ENCODE peak calls at places on chromosome 9, in seven cellular contexts. One of them, this sample, is unnamed. For H3K4me1, the result is how much of the 10 kb centered on the place peaks cover.

GRCh38 chr9:85264695-85265094 is 477.1 kb downstream of the AGTPBP1 start:
- DNase-seq in aorta: no peak
- DNase-seq in tibial nerve: no peak
- DNase-seq in neural progenitor cell: no peak
- DNase-seq in HCT116: no peak
- DNase-seq in pancreas: no peak
- DNase-seq in transverse colon: no peak
- DNase-seq in this sample: no peak

GRCh38 chr9:7554699-7555098 is 244.9 kb downstream of the DMAC1 start:
- DNase-seq in HCT116: no peak
- DNase-seq in neural progenitor cell: no peak
- DNase-seq in aorta: no peak
- DNase-seq in pancreas: no peak
- DNase-seq in tibial nerve: no peak
- DNase-seq in transverse colon: no peak
- DNase-seq in this sample: no peak

GRCh38 chr9:134239939-134240338 is 75.6 kb upstream of the RNU6ATAC start:
- DNase-seq in aorta: no peak
- DNase-seq in tibial nerve: no peak
- DNase-seq in pancreas: no peak
- DNase-seq in HCT116: no peak
- DNase-seq in neural progenitor cell: no peak
- DNase-seq in transverse colon: no peak
- DNase-seq in this sample: no peak

GRCh38 chr9:129213551-129213950 is 35.5 kb upstream of the IER5L start:
- DNase-seq in neural progenitor cell: no peak
- DNase-seq in pancreas: no peak
- DNase-seq in tibial nerve: no peak
- DNase-seq in transverse colon: no peak
- DNase-seq in aorta: no peak
- DNase-seq in HCT116: no peak
- DNase-seq in this sample: no peak

GRCh38 chr9:9924369-9924768 is 688.4 kb downstream of the PTPRD start:
- DNase-seq in pancreas: no peak
- DNase-seq in neural progenitor cell: no peak
- DNase-seq in HCT116: no peak
- DNase-seq in tibial nerve: no peak
- DNase-seq in aorta: no peak
- DNase-seq in transverse colon: no peak
- DNase-seq in this sample: no peak

GRCh38 chr9:113154471-113154870 is 3.7 kb downstream of the SLC31A2 start:
- DNase-seq in tibial nerve: no peak
- DNase-seq in HCT116: no peak
- DNase-seq in aorta: no peak
- DNase-seq in neural progenitor cell: no peak
- DNase-seq in transverse colon: no peak
- DNase-seq in pancreas: no peak
- DNase-seq in this sample: no peak

GRCh38 chr9:89619019-89619418 is 14.2 kb downstream of the GADD45G start:
- DNase-seq in HCT116: no peak
- DNase-seq in pancreas: no peak
- DNase-seq in tibial nerve: no peak
- DNase-seq in aorta: no peak
- DNase-seq in neural progenitor cell: peak
- DNase-seq in transverse colon: no peak
- DNase-seq in this sample: peak

GRCh38 chr9:126763130-126763764 is 41.6 kb upstream of the ZBTB43 start:
- DNase-seq in neural progenitor cell: no peak
- DNase-seq in pancreas: no peak
- DNase-seq in tibial nerve: no peak
- DNase-seq in HCT116: peak
- DNase-seq in aorta: no peak
- DNase-seq in transverse colon: no peak
- DNase-seq in this sample: no peak

GRCh38 chr9:23825143-23825531 is 903 bp downstream of the ELAVL2 start:
- DNase-seq in transverse colon: no peak
- DNase-seq in HCT116: no peak
- DNase-seq in neural progenitor cell: peak
- DNase-seq in pancreas: no peak
- DNase-seq in tibial nerve: no peak
- DNase-seq in aorta: no peak
- DNase-seq in this sample: no peak

GRCh38 chr9:77449177-77450092 is 198.7 kb downstream of the GNA14 start:
- DNase-seq in transverse colon: no peak
- DNase-seq in pancreas: no peak
- DNase-seq in aorta: no peak
- DNase-seq in tibial nerve: no peak
- DNase-seq in HCT116: no peak
- DNase-seq in neural progenitor cell: no peak
- DNase-seq in this sample: no peak

GRCh38 chr9:133135193-133135745 is 14.2 kb upstream of the RALGDS start:
- DNase-seq in transverse colon: peak
- DNase-seq in pancreas: peak
- DNase-seq in aorta: peak
- DNase-seq in tibial nerve: no peak
- DNase-seq in HCT116: peak
- DNase-seq in neural progenitor cell: no peak
- DNase-seq in this sample: no peak

GRCh38 chr9:77744877-77745435 is 96.8 kb upstream of the GNA14 start:
- DNase-seq in pancreas: no peak
- DNase-seq in tibial nerve: no peak
- DNase-seq in neural progenitor cell: no peak
- DNase-seq in transverse colon: no peak
- DNase-seq in HCT116: no peak
- DNase-seq in aorta: no peak
- DNase-seq in this sample: no peak

GRCh38 chr9:101176384-101176783 is 147.9 kb downstream of the PLPPR1 start:
- DNase-seq in tibial nerve: no peak
- DNase-seq in pancreas: no peak
- DNase-seq in HCT116: peak
- DNase-seq in aorta: no peak
- DNase-seq in neural progenitor cell: no peak
- DNase-seq in transverse colon: no peak
- DNase-seq in this sample: peak

GRCh38 chr9:121824651-121825480 is 173.4 kb downstream of the DAB2IP start:
- DNase-seq in aorta: peak
- DNase-seq in neural progenitor cell: no peak
- DNase-seq in tibial nerve: no peak
- DNase-seq in HCT116: no peak
- DNase-seq in pancreas: no peak
- DNase-seq in transverse colon: no peak
- DNase-seq in this sample: no peak

GRCh38 chr9:120528327-120528726 is 51.6 kb downstream of the CDK5RAP2 start:
- DNase-seq in neural progenitor cell: no peak
- DNase-seq in HCT116: no peak
- DNase-seq in tibial nerve: no peak
- DNase-seq in pancreas: no peak
- DNase-seq in transverse colon: no peak
- DNase-seq in aorta: no peak
- DNase-seq in this sample: no peak

GRCh38 chr9:121557581-121558422 is 58.2 kb upstream of the GGTA1 start:
- DNase-seq in transverse colon: peak
- DNase-seq in HCT116: no peak
- DNase-seq in pancreas: peak
- DNase-seq in neural progenitor cell: peak
- DNase-seq in aorta: peak
- DNase-seq in tibial nerve: no peak
- DNase-seq in this sample: peak

DNA sequence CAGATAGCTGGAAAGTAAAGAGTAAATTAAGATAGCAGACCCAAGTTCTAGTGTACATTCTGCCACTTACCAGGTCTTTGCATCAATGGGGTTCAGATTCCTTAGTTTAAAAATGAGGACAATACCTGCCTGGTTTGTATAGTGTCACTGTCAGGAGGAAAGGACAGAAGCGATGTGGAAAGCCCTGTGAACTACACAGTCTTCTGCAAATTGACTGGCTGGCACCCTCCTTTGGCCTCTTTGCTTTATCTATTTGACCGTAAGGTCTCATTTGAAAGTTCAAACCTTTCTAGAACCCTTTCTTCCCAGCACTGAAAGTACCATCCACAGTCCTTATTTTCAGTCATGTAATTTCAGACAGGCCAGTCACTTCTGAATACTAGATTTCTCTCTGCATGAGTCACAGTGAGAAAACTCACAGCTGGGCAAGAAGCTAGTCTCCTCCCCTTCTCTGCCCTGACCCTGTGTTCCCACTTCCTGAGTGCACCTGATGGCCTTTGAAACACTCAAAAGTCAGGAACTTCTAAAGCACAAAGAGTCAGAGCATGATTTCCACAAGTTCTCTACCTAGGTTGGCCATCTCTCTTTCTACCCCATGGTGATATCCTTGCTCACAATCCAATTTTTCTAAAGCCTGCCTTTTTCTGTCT is 91.3 kb upstream of the RASEF start:
- DNase-seq in HCT116: no peak
- DNase-seq in aorta: no peak
- DNase-seq in neural progenitor cell: no peak
- DNase-seq in tibial nerve: no peak
- DNase-seq in pancreas: peak
- DNase-seq in transverse colon: no peak
- DNase-seq in this sample: no peak
- H3K4me1 ChIP-seq in HCT116: under half
- H3K4me1 ChIP-seq in aorta: under half
- H3K4me1 ChIP-seq in neural progenitor cell: under half
- H3K4me1 ChIP-seq in tibial nerve: under half
- H3K4me1 ChIP-seq in pancreas: under half
- H3K4me1 ChIP-seq in transverse colon: under half
- H3K4me1 ChIP-seq in this sample: under half

GRCh38 chr9:34343090-34343489 is 13.7 kb downstream of the NUDT2 start:
- DNase-seq in neural progenitor cell: no peak
- DNase-seq in aorta: peak
- DNase-seq in transverse colon: peak
- DNase-seq in HCT116: no peak
- DNase-seq in pancreas: peak
- DNase-seq in tibial nerve: peak
- DNase-seq in this sample: no peak
- H3K4me1 ChIP-seq in neural progenitor cell: under half
- H3K4me1 ChIP-seq in aorta: under half
- H3K4me1 ChIP-seq in transverse colon: under half
- H3K4me1 ChIP-seq in HCT116: under half
- H3K4me1 ChIP-seq in pancreas: under half
- H3K4me1 ChIP-seq in tibial nerve: under half
- H3K4me1 ChIP-seq in this sample: under half

GRCh38 chr9:127958728-127959127 is 21.1 kb upstream of the DPM2 start:
- DNase-seq in neural progenitor cell: no peak
- DNase-seq in pancreas: no peak
- DNase-seq in tibial nerve: no peak
- DNase-seq in HCT116: no peak
- DNase-seq in transverse colon: no peak
- DNase-seq in aorta: no peak
- DNase-seq in this sample: no peak

GRCh38 chr9:127953768-127954505 is 16.3 kb upstream of the DPM2 start:
- DNase-seq in HCT116: no peak
- DNase-seq in pancreas: no peak
- DNase-seq in neural progenitor cell: no peak
- DNase-seq in transverse colon: no peak
- DNase-seq in tibial nerve: no peak
- DNase-seq in aorta: no peak
- DNase-seq in this sample: no peak

GRCh38 chr9:127959841-127960409 is 20.9 kb downstream of the EEIG1 start:
- DNase-seq in pancreas: no peak
- DNase-seq in transverse colon: no peak
- DNase-seq in aorta: no peak
- DNase-seq in tibial nerve: no peak
- DNase-seq in neural progenitor cell: no peak
- DNase-seq in HCT116: no peak
- DNase-seq in this sample: no peak

GRCh38 chr9:127954831-127955293 is 17.2 kb upstream of the DPM2 start:
- DNase-seq in transverse colon: no peak
- DNase-seq in tibial nerve: no peak
- DNase-seq in HCT116: no peak
- DNase-seq in aorta: no peak
- DNase-seq in pancreas: no peak
- DNase-seq in neural progenitor cell: no peak
- DNase-seq in this sample: no peak

DNA sequence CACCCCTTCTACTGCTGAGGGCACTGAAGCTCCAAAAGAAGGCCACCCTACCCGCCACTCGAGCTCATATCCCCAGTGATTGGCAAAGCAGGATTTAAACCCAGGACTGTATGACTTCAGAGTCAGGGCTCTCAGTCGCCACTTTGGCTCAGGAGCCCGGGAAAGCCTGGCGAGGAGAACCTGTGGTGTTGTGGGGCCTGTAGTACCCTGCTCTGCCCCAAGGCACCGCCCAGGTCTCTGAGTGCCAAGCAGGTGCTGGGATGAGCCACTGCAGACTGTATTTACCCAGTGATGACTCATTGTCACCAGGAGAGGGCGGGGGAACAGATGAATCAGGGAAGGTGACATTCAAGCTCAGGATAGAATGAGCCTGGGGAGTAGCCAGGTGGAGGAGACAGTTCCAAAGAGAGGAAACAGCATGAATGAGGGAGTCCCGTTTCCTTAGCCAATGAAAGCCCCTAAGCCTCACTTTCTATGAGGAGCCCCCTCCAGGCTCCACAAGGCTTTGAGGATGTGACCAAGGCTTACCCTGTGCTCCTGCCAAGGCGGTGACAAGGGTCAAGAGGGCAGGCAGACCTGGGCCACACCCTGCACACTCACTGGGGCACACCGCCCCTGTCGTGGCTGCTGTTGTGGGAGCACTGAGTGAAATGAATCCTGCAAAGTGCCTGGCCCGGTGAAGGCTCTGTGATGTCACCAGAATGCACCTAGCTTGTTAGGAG is 17.8 kb upstream of the DPM2 start:
- DNase-seq in aorta: no peak
- DNase-seq in neural progenitor cell: peak
- DNase-seq in tibial nerve: no peak
- DNase-seq in HCT116: peak
- DNase-seq in pancreas: peak
- DNase-seq in transverse colon: peak
- DNase-seq in this sample: no peak
- H3K4me1 ChIP-seq in aorta: under half
- H3K4me1 ChIP-seq in neural progenitor cell: under half
- H3K4me1 ChIP-seq in tibial nerve: half or more
- H3K4me1 ChIP-seq in HCT116: half or more
- H3K4me1 ChIP-seq in pancreas: under half
- H3K4me1 ChIP-seq in transverse colon: under half
- H3K4me1 ChIP-seq in this sample: under half

GRCh38 chr9:105330755-105331154 is 86.3 kb downstream of the SLC44A1 start:
- DNase-seq in HCT116: no peak
- DNase-seq in aorta: no peak
- DNase-seq in neural progenitor cell: no peak
- DNase-seq in transverse colon: no peak
- DNase-seq in pancreas: no peak
- DNase-seq in tibial nerve: no peak
- DNase-seq in this sample: no peak

GRCh38 chr9:105328872-105329728 is 84.6 kb downstream of the SLC44A1 start:
- DNase-seq in tibial nerve: no peak
- DNase-seq in transverse colon: no peak
- DNase-seq in aorta: no peak
- DNase-seq in HCT116: no peak
- DNase-seq in pancreas: no peak
- DNase-seq in neural progenitor cell: no peak
- DNase-seq in this sample: no peak

GRCh38 chr9:105329729-105330082 is 85.3 kb downstream of the SLC44A1 start:
- DNase-seq in transverse colon: no peak
- DNase-seq in tibial nerve: no peak
- DNase-seq in HCT116: no peak
- DNase-seq in neural progenitor cell: no peak
- DNase-seq in aorta: no peak
- DNase-seq in pancreas: no peak
- DNase-seq in this sample: no peak

GRCh38 chr9:105330201-105330600 is 85.8 kb downstream of the SLC44A1 start:
- DNase-seq in HCT116: no peak
- DNase-seq in neural progenitor cell: no peak
- DNase-seq in aorta: no peak
- DNase-seq in pancreas: no peak
- DNase-seq in transverse colon: no peak
- DNase-seq in tibial nerve: no peak
- DNase-seq in this sample: no peak

GRCh38 chr9:105328296-105328695 is 83.8 kb downstream of the SLC44A1 start:
- DNase-seq in aorta: no peak
- DNase-seq in transverse colon: no peak
- DNase-seq in tibial nerve: no peak
- DNase-seq in neural progenitor cell: no peak
- DNase-seq in pancreas: no peak
- DNase-seq in HCT116: no peak
- DNase-seq in this sample: no peak
- H3K4me1 ChIP-seq in aorta: under half
- H3K4me1 ChIP-seq in transverse colon: under half
- H3K4me1 ChIP-seq in tibial nerve: under half
- H3K4me1 ChIP-seq in neural progenitor cell: under half
- H3K4me1 ChIP-seq in pancreas: under half
- H3K4me1 ChIP-seq in HCT116: under half
- H3K4me1 ChIP-seq in this sample: under half

This sample was measured in NT2/D1.